ENCODE peak calls at places on chromosomes 3 and 15, in seven cellular contexts. I is activated CD8-positive, alpha-beta T cell treated with anti-CD3 and anti-CD28 coated beads for 36 hours; P is right atrium auricular region; D is neural progenitor cell; F is heart left ventricle; R is GM13976; C is tibial nerve. H is an unnamed sample.

GRCh38 chr15:93018574-93018973 is 70.4 kb downstream of the RGMA start:
- DNase-seq in D (peak), F (no peak), P (no peak), R (no peak), C (no peak), I (no peak), H (no peak)

GRCh38 chr3:63818282-63819150 is 583 bp upstream of the C3orf49 start:
- DNase-seq in I (peak), D (peak), R (peak), C (peak), P (peak), F (peak), H (peak)

GRCh38 chr15:100890850-100891249 is 11.2 kb downstream of the ALDH1A3 start:
- DNase-seq in D (no peak), P (no peak), R (no peak), F (no peak), I (no peak), C (no peak), H (no peak)

GRCh38 chr3:110567032-110567431 is 504.6 kb upstream of the NECTIN3 start:
- DNase-seq in I (no peak), P (no peak), C (no peak), R (no peak), D (no peak), F (no peak), H (no peak)

GRCh38 chr15:98174286-98174685 is 213.8 kb downstream of the ARRDC4 start:
- DNase-seq in P (no peak), F (no peak), R (no peak), I (no peak), D (no peak), C (no peak), H (no peak)

GRCh38 chr3:131231710-131232348 is 149.7 kb upstream of the NUDT16 start:
- DNase-seq in P (no peak), C (no peak), I (no peak), F (no peak), D (no peak), R (no peak), H (no peak)

GRCh38 chr15:98943609-98944111 is 63.9 kb downstream of the PGPEP1L start:
- DNase-seq in C (peak), D (no peak), R (no peak), I (no peak), P (peak), F (peak), H (no peak)

GRCh38 chr3:184553385-184553784 is 8.2 kb upstream of the EPHB3 start:
- DNase-seq in D (no peak), F (no peak), I (no peak), P (no peak), R (no peak), C (no peak), H (no peak)

GRCh38 chr15:61389334-61390028 is 160.4 kb upstream of the RORA start:
- DNase-seq in C (no peak), I (no peak), D (no peak), F (no peak), R (no peak), P (no peak), H (no peak)

GRCh38 chr3:32399030-32399620 is 7.5 kb downstream of the CMTM7 start:
- DNase-seq in C (no peak), R (peak), I (peak), F (no peak), D (peak), P (no peak), H (peak)

DNA sequence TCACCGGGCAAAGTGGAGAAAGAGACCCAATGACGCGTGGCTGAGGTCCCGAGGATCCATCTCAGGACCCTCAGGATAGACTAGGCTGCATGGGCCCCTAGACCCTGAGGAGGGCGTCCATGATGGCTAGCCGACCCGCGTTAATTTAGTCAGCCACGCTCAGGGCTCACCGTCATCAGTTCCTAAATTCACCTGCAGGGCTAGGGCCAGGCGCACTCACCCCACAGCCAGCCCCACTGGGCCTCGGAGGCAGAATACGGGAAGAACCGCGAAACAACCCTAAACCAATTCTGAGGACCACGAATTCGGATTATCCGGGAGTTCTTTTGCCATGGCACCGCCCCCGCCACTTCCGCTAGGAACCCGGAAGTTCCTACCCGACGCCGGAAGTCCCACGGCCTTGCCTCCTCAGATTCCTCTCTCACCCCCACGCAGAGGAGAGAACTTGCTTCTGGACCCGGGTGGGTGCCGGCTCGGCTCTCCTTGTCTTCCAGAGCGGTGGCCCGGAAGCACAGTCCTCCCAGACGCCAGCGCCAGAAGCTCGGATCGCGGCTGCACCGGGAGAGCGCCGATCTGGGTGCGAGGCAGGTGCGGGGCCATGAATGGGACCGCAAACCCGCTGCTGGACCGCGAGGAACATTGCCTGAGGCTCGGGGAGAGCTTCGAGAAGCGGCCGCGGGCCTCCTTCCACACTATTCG is at the start of the genes EAF1 and METTL6:
- DNase-seq in F (peak), C (peak), D (peak), I (peak), P (peak), R (peak), H (peak)
- TF ChIP-seq CTCF in F (no peak), C (no peak), D (peak), I (peak), P (peak), R (no peak), H (no peak)

GRCh38 chr15:84981711-84982300 is at the start of gene PDE8A:
- DNase-seq in R (peak), F (peak), P (no peak), D (peak), C (peak), I (peak), H (no peak)
- TF ChIP-seq CTCF in R (no peak), F (no peak), P (no peak), D (no peak), C (no peak), I (no peak), H (no peak)

GRCh38 chr3:114447545-114447944 is 153.7 kb downstream of the TIGIT start:
- DNase-seq in C (no peak), P (no peak), F (no peak), D (no peak), I (no peak), R (no peak), H (no peak)
- TF ChIP-seq CTCF in C (no peak), P (no peak), F (no peak), D (no peak), I (no peak), R (no peak), H (peak)

GRCh38 chr15:73323374-73323955 is 45.3 kb downstream of the HCN4 start:
- DNase-seq in C (no peak), F (no peak), P (no peak), R (no peak), D (no peak), I (no peak), H (no peak)

GRCh38 chr15:73326157-73326556 is 42.6 kb downstream of the HCN4 start:
- DNase-seq in C (no peak), R (peak), P (no peak), F (no peak), D (no peak), I (no peak), H (no peak)

GRCh38 chr15:73323956-73324355 is 44.8 kb downstream of the HCN4 start:
- DNase-seq in R (no peak), F (no peak), P (no peak), I (no peak), D (no peak), C (no peak), H (no peak)

GRCh38 chr15:73324496-73325170 is 44.1 kb downstream of the HCN4 start:
- DNase-seq in D (no peak), C (no peak), R (no peak), P (no peak), F (no peak), I (no peak), H (no peak)

GRCh38 chr15:73325191-73325980 is 43.4 kb downstream of the HCN4 start:
- DNase-seq in P (no peak), R (peak), D (no peak), I (peak), C (no peak), F (no peak), H (peak)
- TF ChIP-seq CTCF in P (peak), R (no peak), D (peak), I (peak), C (no peak), F (peak), H (peak)

GRCh38 chr15:90294601-90295269 is 29.3 kb downstream of the NGRN start:
- DNase-seq in F (no peak), C (no peak), R (no peak), P (peak), I (no peak), D (no peak), H (no peak)
- TF ChIP-seq CTCF in F (no peak), C (no peak), R (no peak), P (no peak), I (no peak), D (peak), H (no peak)

DNA sequence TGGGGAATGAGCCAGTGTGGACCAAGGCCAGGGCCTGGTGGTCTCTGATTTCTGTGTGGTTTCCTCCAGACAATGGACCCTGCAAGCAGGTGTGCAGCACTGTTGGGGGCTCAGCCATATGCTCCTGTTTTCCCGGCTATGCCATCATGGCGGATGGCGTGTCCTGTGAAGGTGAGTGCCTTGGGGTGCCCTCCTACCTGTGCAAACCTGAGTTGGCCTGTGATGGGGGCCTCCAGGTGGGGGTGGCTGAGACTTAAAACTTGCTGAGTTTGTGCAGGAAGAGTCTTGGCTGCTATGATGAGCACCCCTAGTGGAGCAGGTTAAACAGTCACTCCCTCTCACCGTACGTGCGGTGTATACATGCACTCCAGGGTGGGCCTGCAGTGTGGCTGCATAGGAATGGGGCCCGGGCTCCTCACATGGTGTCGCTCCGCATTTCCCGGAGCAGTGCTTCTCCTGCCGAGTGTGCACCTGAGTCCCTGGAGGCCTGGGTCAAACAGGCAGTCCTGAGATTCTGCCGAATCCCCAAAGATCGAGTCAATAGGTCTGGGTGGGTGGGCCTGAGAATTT is 70.8 kb downstream of the FBLN2 start:
- DNase-seq in I (no peak), F (no peak), D (no peak), P (no peak), C (no peak), R (no peak), H (no peak)
- TF ChIP-seq CTCF in I (no peak), F (no peak), D (peak), P (no peak), C (no peak), R (no peak), H (no peak)

GRCh38 chr15:74978077-74978476 is 17.3 kb upstream of the SCAMP5 start:
- DNase-seq in C (no peak), P (no peak), D (no peak), F (no peak), I (no peak), R (no peak), H (no peak)

GRCh38 chr15:74977599-74977998 is 17.8 kb upstream of the SCAMP5 start:
- DNase-seq in C (no peak), P (no peak), I (peak), F (no peak), R (no peak), D (no peak), H (no peak)

GRCh38 chr15:74978503-74978902 is 16.9 kb upstream of the SCAMP5 start:
- DNase-seq in D (no peak), C (no peak), R (no peak), F (no peak), I (peak), P (no peak), H (no peak)

DNA sequence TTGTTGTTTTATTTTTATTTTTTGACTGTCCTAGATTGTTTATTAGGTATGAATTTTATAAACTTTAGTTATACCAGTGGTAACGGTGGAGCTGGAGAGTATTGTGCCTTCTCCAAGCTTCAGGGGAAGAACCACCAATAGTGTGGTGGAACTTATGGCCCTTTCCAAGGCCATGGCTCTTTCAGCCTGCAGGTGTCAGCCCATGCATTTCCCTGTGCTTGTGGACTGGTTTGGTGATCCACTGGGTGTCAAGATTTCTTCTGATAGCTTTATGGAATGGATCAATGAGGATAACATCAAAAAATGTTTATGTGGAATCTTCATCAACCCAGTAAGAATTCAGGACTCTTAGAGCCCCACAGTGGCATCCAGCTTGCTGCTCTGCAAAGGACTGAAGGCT is 19.2 kb upstream of the SCAMP5 start:
- DNase-seq in F (no peak), C (no peak), R (no peak), I (no peak), P (no peak), D (no peak), H (no peak)
- TF ChIP-seq CTCF in F (no peak), C (no peak), R (peak), I (no peak), P (no peak), D (no peak), H (peak)

GRCh38 chr3:8500208-8500961 is 1.2 kb upstream of the LMCD1 start:
- DNase-seq in P (no peak), C (no peak), I (no peak), D (peak), F (no peak), R (no peak), H (no peak)
- TF ChIP-seq CTCF in P (no peak), C (no peak), I (no peak), D (peak), F (no peak), R (no peak), H (no peak)

GRCh38 chr3:71304684-71305083 is 278.8 kb downstream of the FOXP1 start:
- DNase-seq in C (no peak), I (peak), D (no peak), P (no peak), R (no peak), F (no peak), H (no peak)
- TF ChIP-seq CTCF in C (peak), I (peak), D (peak), P (peak), R (no peak), F (peak), H (peak)